ENCODE peak calls at places on chromosomes 4 and X, in ten cellular contexts. One of them, this sample, is unnamed.

GRCh38 chr4:961651-962230 is 11.6 kb downstream of the DGKQ start:
- DNase-seq in PC-3: no peak
- DNase-seq in colonic mucosa: peak; percentile 81
- DNase-seq in mammary epithelial cell: no peak
- DNase-seq in H1: no peak
- DNase-seq in IMR-90: no peak
- DNase-seq in fibroblast of lung: no peak
- DNase-seq in endodermal cell: peak; percentile 36
- DNase-seq in H9: no peak
- DNase-seq in endothelial cell of umbilical vein: no peak
- DNase-seq in this sample: peak; percentile 67

GRCh38 chrX:116317409-116317808 is 119.0 kb upstream of the SLC6A14 start:
- DNase-seq in H1: no peak
- DNase-seq in PC-3: no peak
- DNase-seq in mammary epithelial cell: peak; percentile 3
- DNase-seq in H9: no peak
- DNase-seq in endodermal cell: peak; percentile 47
- DNase-seq in IMR-90: no peak
- DNase-seq in colonic mucosa: peak; percentile 31
- DNase-seq in fibroblast of lung: peak; percentile 72
- DNase-seq in endothelial cell of umbilical vein: no peak
- DNase-seq in this sample: peak; percentile 71

GRCh38 chr4:115279300-115279699 is 165.9 kb upstream of the NDST4 start:
- DNase-seq in fibroblast of lung: no peak
- DNase-seq in mammary epithelial cell: peak; percentile 82
- DNase-seq in PC-3: peak; percentile 25
- DNase-seq in H1: no peak
- DNase-seq in endodermal cell: no peak
- DNase-seq in IMR-90: no peak
- DNase-seq in colonic mucosa: no peak
- DNase-seq in H9: no peak
- DNase-seq in endothelial cell of umbilical vein: no peak
- DNase-seq in this sample: no peak

GRCh38 chrX:121902463-121902862 is 855.1 kb downstream of the GLUD2 start:
- DNase-seq in fibroblast of lung: peak; percentile 3
- DNase-seq in H9: no peak
- DNase-seq in IMR-90: no peak
- DNase-seq in PC-3: no peak
- DNase-seq in colonic mucosa: no peak
- DNase-seq in endothelial cell of umbilical vein: no peak
- DNase-seq in H1: no peak
- DNase-seq in endodermal cell: no peak
- DNase-seq in mammary epithelial cell: peak; percentile 4
- DNase-seq in this sample: no peak

GRCh38 chr4:21011106-21011505 is 310.8 kb downstream of the PACRGL start:
- DNase-seq in endodermal cell: no peak
- DNase-seq in endothelial cell of umbilical vein: peak; percentile 59
- DNase-seq in IMR-90: no peak
- DNase-seq in H9: no peak
- DNase-seq in PC-3: no peak
- DNase-seq in H1: no peak
- DNase-seq in mammary epithelial cell: no peak
- DNase-seq in colonic mucosa: no peak
- DNase-seq in fibroblast of lung: peak; percentile 0
- DNase-seq in this sample: no peak

GRCh38 chr4:181939199-181939945 is 303.8 kb upstream of the TENM3 start:
- DNase-seq in fibroblast of lung: peak; percentile 67
- DNase-seq in IMR-90: peak; percentile 51
- DNase-seq in endodermal cell: peak; percentile 54
- DNase-seq in mammary epithelial cell: peak; percentile 59
- DNase-seq in PC-3: no peak
- DNase-seq in endothelial cell of umbilical vein: no peak
- DNase-seq in H9: no peak
- DNase-seq in colonic mucosa: no peak
- DNase-seq in H1: no peak
- DNase-seq in this sample: no peak

GRCh38 chr4:8761824-8762205 is 109.8 kb downstream of the HMX1 start:
- DNase-seq in H1: no peak
- DNase-seq in colonic mucosa: no peak
- DNase-seq in H9: no peak
- DNase-seq in PC-3: no peak
- DNase-seq in IMR-90: no peak
- DNase-seq in mammary epithelial cell: no peak
- DNase-seq in fibroblast of lung: no peak
- DNase-seq in endothelial cell of umbilical vein: no peak
- DNase-seq in endodermal cell: peak; percentile 43
- DNase-seq in this sample: peak; percentile 57

GRCh38 chr4:105453550-105454201 is 20.2 kb downstream of the PPA2 start:
- DNase-seq in mammary epithelial cell: peak; percentile 13
- DNase-seq in colonic mucosa: no peak
- DNase-seq in H9: no peak
- DNase-seq in endodermal cell: peak; percentile 50
- DNase-seq in IMR-90: no peak
- DNase-seq in fibroblast of lung: peak; percentile 14
- DNase-seq in PC-3: no peak
- DNase-seq in H1: no peak
- DNase-seq in endothelial cell of umbilical vein: no peak
- DNase-seq in this sample: no peak

GRCh38 chr4:150619032-150619431 is 37.1 kb downstream of the MAB21L2 start:
- DNase-seq in IMR-90: peak; percentile 6
- DNase-seq in colonic mucosa: no peak
- DNase-seq in endodermal cell: no peak
- DNase-seq in PC-3: no peak
- DNase-seq in mammary epithelial cell: no peak
- DNase-seq in H9: no peak
- DNase-seq in fibroblast of lung: peak; percentile 2
- DNase-seq in H1: no peak
- DNase-seq in endothelial cell of umbilical vein: no peak
- DNase-seq in this sample: no peak

GRCh38 chr4:161356351-161356750 is 807.4 kb downstream of the FSTL5 start:
- DNase-seq in mammary epithelial cell: no peak
- DNase-seq in fibroblast of lung: no peak
- DNase-seq in H1: no peak
- DNase-seq in endodermal cell: no peak
- DNase-seq in PC-3: no peak
- DNase-seq in IMR-90: no peak
- DNase-seq in colonic mucosa: no peak
- DNase-seq in H9: no peak
- DNase-seq in endothelial cell of umbilical vein: no peak
- DNase-seq in this sample: no peak

GRCh38 chrX:137313627-137314026 is 252.3 kb upstream of the ZIC3 start:
- DNase-seq in endothelial cell of umbilical vein: no peak
- DNase-seq in IMR-90: no peak
- DNase-seq in PC-3: no peak
- DNase-seq in colonic mucosa: no peak
- DNase-seq in mammary epithelial cell: no peak
- DNase-seq in H1: no peak
- DNase-seq in endodermal cell: no peak
- DNase-seq in H9: no peak
- DNase-seq in fibroblast of lung: no peak
- DNase-seq in this sample: no peak

GRCh38 chr4:68368566-68369473 is 18.9 kb upstream of the YTHDC1 start:
- DNase-seq in PC-3: peak; percentile 95
- DNase-seq in endothelial cell of umbilical vein: no peak
- DNase-seq in H9: no peak
- DNase-seq in colonic mucosa: no peak
- DNase-seq in fibroblast of lung: peak; percentile 80
- DNase-seq in mammary epithelial cell: peak; percentile 89
- DNase-seq in H1: no peak
- DNase-seq in endodermal cell: no peak
- DNase-seq in IMR-90: peak; percentile 69
- DNase-seq in this sample: no peak

GRCh38 chr4:146142768-146143167 is 32.8 kb upstream of the LSM6 start:
- DNase-seq in H1: no peak
- DNase-seq in endodermal cell: peak; percentile 64
- DNase-seq in mammary epithelial cell: peak; percentile 56
- DNase-seq in IMR-90: no peak
- DNase-seq in H9: no peak
- DNase-seq in fibroblast of lung: no peak
- DNase-seq in endothelial cell of umbilical vein: no peak
- DNase-seq in colonic mucosa: no peak
- DNase-seq in PC-3: no peak
- DNase-seq in this sample: no peak

GRCh38 chrX:78119521-78120227 is 15.6 kb downstream of the PGK1 start:
- DNase-seq in H1: no peak
- DNase-seq in endothelial cell of umbilical vein: peak; percentile 1
- DNase-seq in fibroblast of lung: no peak
- DNase-seq in colonic mucosa: no peak
- DNase-seq in IMR-90: no peak
- DNase-seq in mammary epithelial cell: no peak
- DNase-seq in PC-3: peak; percentile 38
- DNase-seq in H9: no peak
- DNase-seq in endodermal cell: no peak
- DNase-seq in this sample: no peak

GRCh38 chr4:147101678-147102077 is 156.0 kb upstream of the TTC29 start:
- DNase-seq in endodermal cell: no peak
- DNase-seq in mammary epithelial cell: no peak
- DNase-seq in PC-3: no peak
- DNase-seq in endothelial cell of umbilical vein: peak; percentile 28
- DNase-seq in colonic mucosa: no peak
- DNase-seq in fibroblast of lung: no peak
- DNase-seq in H1: no peak
- DNase-seq in IMR-90: peak; percentile 34
- DNase-seq in H9: no peak
- DNase-seq in this sample: no peak

GRCh38 chr4:140374130-140374477 is 658 bp downstream of the SCOC start:
- DNase-seq in PC-3: peak; percentile 34
- DNase-seq in fibroblast of lung: no peak
- DNase-seq in H1: no peak
- DNase-seq in colonic mucosa: no peak
- DNase-seq in endothelial cell of umbilical vein: no peak
- DNase-seq in IMR-90: no peak
- DNase-seq in endodermal cell: no peak
- DNase-seq in mammary epithelial cell: no peak
- DNase-seq in H9: no peak
- DNase-seq in this sample: no peak

GRCh38 chr4:139734201-139734874 is 68.7 kb downstream of the MGST2 start:
- DNase-seq in H9: no peak
- DNase-seq in mammary epithelial cell: peak; percentile 51
- DNase-seq in PC-3: no peak
- DNase-seq in colonic mucosa: no peak
- DNase-seq in endodermal cell: no peak
- DNase-seq in H1: no peak
- DNase-seq in IMR-90: peak; percentile 65
- DNase-seq in fibroblast of lung: peak; percentile 46
- DNase-seq in endothelial cell of umbilical vein: no peak
- DNase-seq in this sample: no peak

DNA sequence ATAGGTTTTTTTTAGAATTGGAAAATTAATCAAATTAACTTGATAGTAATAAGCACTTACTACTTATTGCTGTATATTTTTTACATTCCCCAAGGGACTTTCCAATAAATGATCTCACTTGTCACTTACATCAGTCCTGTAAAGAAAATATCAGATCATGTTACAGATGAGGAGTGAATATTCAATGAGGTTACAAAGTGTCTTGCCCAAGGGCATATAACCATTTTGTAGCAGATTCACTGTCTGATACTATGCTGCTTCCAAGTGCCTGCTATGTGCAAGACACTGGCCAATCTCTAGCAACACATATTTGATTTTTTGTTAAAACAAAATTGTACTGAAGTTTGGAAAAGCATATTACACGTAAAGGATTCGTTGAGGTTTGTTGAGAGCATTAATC is 1287.7 kb downstream of the FAM133A start:
- DNase-seq in IMR-90: no peak
- DNase-seq in PC-3: no peak
- DNase-seq in H9: no peak
- DNase-seq in endodermal cell: no peak
- DNase-seq in colonic mucosa: no peak
- DNase-seq in H1: no peak
- DNase-seq in mammary epithelial cell: no peak
- DNase-seq in endothelial cell of umbilical vein: no peak
- DNase-seq in fibroblast of lung: no peak
- DNase-seq in this sample: no peak
- TF ChIP-seq CTCF in IMR-90: no peak
- TF ChIP-seq CTCF in PC-3: no peak
- TF ChIP-seq CTCF in H9: no peak
- TF ChIP-seq CTCF in endodermal cell: no peak
- TF ChIP-seq CTCF in colonic mucosa: no peak
- TF ChIP-seq CTCF in H1: no peak
- TF ChIP-seq CTCF in mammary epithelial cell: no peak
- TF ChIP-seq CTCF in endothelial cell of umbilical vein: no peak
- TF ChIP-seq CTCF in fibroblast of lung: no peak
- TF ChIP-seq CTCF in this sample: no peak

GRCh38 chr4:89308161-89308500 is 531 bp upstream of the GPRIN3 start:
- DNase-seq in colonic mucosa: no peak
- DNase-seq in IMR-90: no peak
- DNase-seq in endodermal cell: no peak
- DNase-seq in H9: no peak
- DNase-seq in H1: no peak
- DNase-seq in fibroblast of lung: peak; percentile 9
- DNase-seq in PC-3: no peak
- DNase-seq in mammary epithelial cell: no peak
- DNase-seq in endothelial cell of umbilical vein: no peak
- DNase-seq in this sample: no peak
- H3K27ac ChIP-seq in colonic mucosa: peak overlapping the region; percentile 71
- H3K27ac ChIP-seq in IMR-90: no peak overlapping the region
- H3K27ac ChIP-seq in endodermal cell: no peak overlapping the region
- H3K27ac ChIP-seq in H9: no peak overlapping the region
- H3K27ac ChIP-seq in H1: no peak overlapping the region
- H3K27ac ChIP-seq in fibroblast of lung: no peak overlapping the region
- H3K27ac ChIP-seq in PC-3: no peak overlapping the region
- H3K27ac ChIP-seq in mammary epithelial cell: no peak overlapping the region
- H3K27ac ChIP-seq in endothelial cell of umbilical vein: no peak overlapping the region
- H3K27ac ChIP-seq in this sample: peak overlapping the region; percentile 77

GRCh38 chr4:3372264-3372932 is 69.4 kb upstream of the HGFAC start:
- DNase-seq in endodermal cell: no peak
- DNase-seq in fibroblast of lung: no peak
- DNase-seq in endothelial cell of umbilical vein: no peak
- DNase-seq in PC-3: no peak
- DNase-seq in colonic mucosa: no peak
- DNase-seq in mammary epithelial cell: no peak
- DNase-seq in IMR-90: no peak
- DNase-seq in H1: no peak
- DNase-seq in H9: no peak
- DNase-seq in this sample: no peak
- H3K9ac ChIP-seq in endodermal cell: no peak overlapping the region
- H3K9ac ChIP-seq in fibroblast of lung: peak overlapping the region; percentile 7
- H3K9ac ChIP-seq in endothelial cell of umbilical vein: no peak overlapping the region
- H3K9ac ChIP-seq in PC-3: no peak overlapping the region
- H3K9ac ChIP-seq in colonic mucosa: no peak overlapping the region
- H3K9ac ChIP-seq in mammary epithelial cell: no peak overlapping the region
- H3K9ac ChIP-seq in IMR-90: no peak overlapping the region
- H3K9ac ChIP-seq in H1: no peak overlapping the region
- H3K9ac ChIP-seq in H9: no peak overlapping the region
- H3K9ac ChIP-seq in this sample: no peak overlapping the region

DNA sequence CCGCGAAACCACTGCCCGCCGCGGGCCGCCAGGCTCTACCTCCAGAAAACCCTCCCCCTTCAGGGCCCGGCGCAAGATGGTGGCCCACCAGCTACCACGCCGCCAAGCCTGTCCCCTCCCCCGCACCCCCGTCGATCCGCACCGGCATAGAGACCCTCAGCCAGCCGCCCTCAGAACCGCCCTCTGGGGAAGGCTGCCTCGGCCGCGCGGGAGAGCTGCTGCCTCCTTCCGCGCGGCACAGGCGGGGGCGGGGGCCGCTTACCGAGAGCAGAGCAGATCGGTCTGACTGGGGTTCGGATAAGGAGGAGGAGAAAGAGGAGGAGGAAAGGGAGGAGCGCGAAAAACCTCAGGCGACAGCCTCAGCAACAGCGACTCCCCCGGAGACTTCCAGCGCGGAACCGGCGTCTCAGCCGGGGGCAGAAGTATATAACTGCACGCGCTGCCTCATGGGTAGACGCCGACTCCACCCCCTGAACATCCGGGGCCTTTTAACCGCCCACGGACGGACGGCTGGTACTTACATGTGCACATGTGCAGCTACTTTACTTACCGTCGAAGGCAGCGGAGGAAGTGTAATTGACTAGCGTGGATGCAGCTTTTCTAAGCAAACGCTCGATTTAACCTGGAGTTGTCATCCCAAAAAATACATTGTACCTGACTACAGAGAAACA is at the start of gene ZNF280C:
- DNase-seq in H9: peak; percentile 85
- DNase-seq in endothelial cell of umbilical vein: peak; percentile 91
- DNase-seq in colonic mucosa: peak; percentile 87
- DNase-seq in PC-3: peak; percentile 92
- DNase-seq in mammary epithelial cell: peak; percentile 86
- DNase-seq in endodermal cell: peak; percentile 92
- DNase-seq in fibroblast of lung: peak; percentile 92
- DNase-seq in IMR-90: peak; percentile 91
- DNase-seq in H1: peak; percentile 82
- DNase-seq in this sample: peak; percentile 95
- TF ChIP-seq CTCF in H9: peak; percentile 32
- TF ChIP-seq CTCF in endothelial cell of umbilical vein: peak; percentile 38
- TF ChIP-seq CTCF in colonic mucosa: no peak
- TF ChIP-seq CTCF in PC-3: peak; percentile 25
- TF ChIP-seq CTCF in mammary epithelial cell: no peak
- TF ChIP-seq CTCF in endodermal cell: peak; percentile 54
- TF ChIP-seq CTCF in fibroblast of lung: peak; percentile 39
- TF ChIP-seq CTCF in IMR-90: peak; percentile 42
- TF ChIP-seq CTCF in H1: no peak
- TF ChIP-seq CTCF in this sample: peak; percentile 2

This sample was measured in kidney.